ENCODE peak calls at places on chromosomes 6 and 20, in seven cellular contexts. Z is caudate nucleus, U is upper lobe of right lung, F is A549, E is endodermal cell, I is HepG2, J is pancreas. X is an unnamed sample.

GRCh38 chr6:34095741-34096140 is 50.1 kb downstream of the GRM4 start:
- DNase-seq in Z (peak), U (no peak), F (no peak), E (no peak), I (no peak), J (no peak), X (no peak)

GRCh38 chr6:28353981-28354676 is 4.4 kb downstream of the ZKSCAN3 start:
- DNase-seq in Z (no peak), U (peak), F (peak), E (no peak), I (no peak), J (peak), X (peak)

GRCh38 chr6:117546674-117547073 is 55.6 kb downstream of the GOPC start:
- DNase-seq in Z (no peak), U (no peak), F (no peak), E (no peak), I (no peak), J (no peak), X (no peak)

GRCh38 chr20:32539063-32539816 is 45.9 kb downstream of the NOL4L start:
- DNase-seq in Z (no peak), U (no peak), F (no peak), E (no peak), I (no peak), J (no peak), X (no peak)

GRCh38 chr6:119061215-119061614 is 17.2 kb downstream of the FAM184A start:
- DNase-seq in Z (no peak), U (no peak), F (no peak), E (no peak), I (no peak), J (no peak), X (no peak)

GRCh38 chr6:3798211-3798909 is 46.8 kb upstream of the PXDC1 start:
- DNase-seq in Z (no peak), U (no peak), F (no peak), E (no peak), I (no peak), J (no peak), X (no peak)

GRCh38 chr6:163418273-163419029 is 3.9 kb downstream of the QKI start:
- DNase-seq in Z (no peak), U (no peak), F (no peak), E (no peak), I (no peak), J (no peak), X (no peak)

GRCh38 chr6:99424022-99424421 is 1.1 kb downstream of the PNISR start:
- DNase-seq in Z (no peak), U (no peak), F (no peak), E (no peak), I (no peak), J (no peak), X (no peak)

GRCh38 chr20:25271486-25272222 is 23.8 kb downstream of the PYGB start:
- DNase-seq in Z (no peak), U (peak), F (no peak), E (no peak), I (no peak), J (peak), X (no peak)

GRCh38 chr6:75852721-75853120 is 103.7 kb downstream of the MYO6 start:
- DNase-seq in Z (no peak), U (no peak), F (peak), E (no peak), I (no peak), J (no peak), X (no peak)

GRCh38 chr6:49333345-49334120 is 129.5 kb downstream of the MMUT start:
- DNase-seq in Z (no peak), U (no peak), F (no peak), E (no peak), I (no peak), J (no peak), X (peak)

GRCh38 chr6:116265081-116265829 is 11.4 kb upstream of the TSPYL4 start:
- DNase-seq in Z (no peak), U (no peak), F (no peak), E (no peak), I (no peak), J (peak), X (peak)

GRCh38 chr6:88422831-88423230 is 256.7 kb upstream of the CNR1 start:
- DNase-seq in Z (no peak), U (no peak), F (peak), E (peak), I (no peak), J (no peak), X (no peak)

GRCh38 chr20:14631011-14631410 is 293.6 kb upstream of the FLRT3 start:
- DNase-seq in Z (no peak), U (no peak), F (no peak), E (no peak), I (no peak), J (no peak), X (no peak)

GRCh38 chr20:57072184-57072583 is 194.3 kb downstream of the BMP7 start:
- DNase-seq in Z (no peak), U (peak), F (no peak), E (no peak), I (no peak), J (no peak), X (no peak)

GRCh38 chr6:43698584-43699349 is 11.2 kb upstream of the MRPS18A start:
- DNase-seq in Z (no peak), U (no peak), F (peak), E (peak), I (no peak), J (peak), X (no peak)

GRCh38 chr6:3471711-3472110 is 14.9 kb upstream of the SLC22A23 start:
- DNase-seq in Z (no peak), U (no peak), F (no peak), E (peak), I (no peak), J (no peak), X (no peak)

GRCh38 chr20:45320948-45321595 is 13.0 kb upstream of the MATN4 start:
- DNase-seq in Z (no peak), U (peak), F (no peak), E (no peak), I (no peak), J (no peak), X (no peak)

GRCh38 chr20:24681634-24682495 is 212.4 kb downstream of the SYNDIG1 start:
- DNase-seq in Z (no peak), U (peak), F (no peak), E (no peak), I (no peak), J (no peak), X (no peak)

GRCh38 chr6:130453230-130453629 is 87.4 kb downstream of the TMEM200A start:
- DNase-seq in Z (no peak), U (no peak), F (peak), E (no peak), I (no peak), J (no peak), X (no peak)

GRCh38 chr6:150324044-150324443 is 44.8 kb upstream of the IYD start:
- DNase-seq in Z (no peak), U (no peak), F (no peak), E (no peak), I (no peak), J (no peak), X (no peak)

GRCh38 chr20:13458860-13459451 is 179.8 kb downstream of the TASP1 start:
- DNase-seq in Z (no peak), U (no peak), F (peak), E (peak), I (peak), J (no peak), X (no peak)

GRCh38 chr6:149904661-149905370 is 6.9 kb upstream of the RAET1E start:
- DNase-seq in Z (no peak), U (peak), F (no peak), E (peak), I (no peak), J (no peak), X (no peak)

GRCh38 chr6:18447552-18447951 is 60.4 kb downstream of the RNF144B start:
- DNase-seq in Z (no peak), U (no peak), F (no peak), E (no peak), I (no peak), J (no peak), X (no peak)

GRCh38 chr6:34259529-34260069 is 10.8 kb upstream of the SMIM29 start:
- DNase-seq in Z (no peak), U (peak), F (no peak), E (no peak), I (no peak), J (no peak), X (no peak)

GRCh38 chr6:36676142-36677058 is 2.1 kb upstream of the CDKN1A start:
- DNase-seq in Z (no peak), U (no peak), F (no peak), E (peak), I (peak), J (peak), X (no peak)

GRCh38 chr6:15404700-15404980 is 158.8 kb downstream of the JARID2 start:
- DNase-seq in Z (no peak), U (no peak), F (no peak), E (no peak), I (no peak), J (no peak), X (no peak)

GRCh38 chr6:135667694-135668455 is 170.3 kb upstream of the AHI1 start:
- DNase-seq in Z (no peak), U (no peak), F (peak), E (peak), I (no peak), J (no peak), X (no peak)

GRCh38 chr6:150325093-150325772 is 43.6 kb upstream of the IYD start:
- DNase-seq in Z (no peak), U (no peak), F (no peak), E (no peak), I (no peak), J (no peak), X (no peak)

GRCh38 chr20:24027229-24027628 is 38.6 kb upstream of the GGTLC1 start:
- DNase-seq in Z (no peak), U (peak), F (no peak), E (no peak), I (no peak), J (no peak), X (no peak)

GRCh38 chr20:48826064-48826463 is 1.7 kb downstream of the PREX1 start:
- DNase-seq in Z (no peak), U (no peak), F (no peak), E (peak), I (no peak), J (no peak), X (no peak)

GRCh38 chr20:57693670-57694329 is 16.0 kb downstream of the PMEPA1 start:
- DNase-seq in Z (no peak), U (no peak), F (no peak), E (no peak), I (no peak), J (no peak), X (no peak)

GRCh38 chr6:15331143-15331542 is 85.3 kb downstream of the JARID2 start:
- DNase-seq in Z (no peak), U (no peak), F (no peak), E (no peak), I (peak), J (no peak), X (no peak)

GRCh38 chr6:108915258-108915657 is 67.0 kb downstream of the ARMC2 start:
- DNase-seq in Z (no peak), U (no peak), F (no peak), E (no peak), I (no peak), J (no peak), X (no peak)

GRCh38 chr6:110776413-110776812 is 38.9 kb downstream of the CDK19 start:
- DNase-seq in Z (no peak), U (no peak), F (no peak), E (no peak), I (no peak), J (no peak), X (no peak)

GRCh38 chr6:97697450-97697849 is 414.4 kb upstream of the MMS22L start:
- DNase-seq in Z (no peak), U (no peak), F (no peak), E (no peak), I (no peak), J (no peak), X (peak)

GRCh38 chr20:15063077-15063476 is 725.7 kb upstream of the FLRT3 start:
- DNase-seq in Z (no peak), U (no peak), F (no peak), E (no peak), I (no peak), J (no peak), X (no peak)

GRCh38 chr6:135458051-135458450 is 39.5 kb downstream of the AHI1 start:
- DNase-seq in Z (no peak), U (no peak), F (no peak), E (no peak), I (no peak), J (no peak), X (no peak)

GRCh38 chr6:152351742-152352141 is 285.4 kb downstream of the SYNE1 start:
- DNase-seq in Z (no peak), U (no peak), F (no peak), E (no peak), I (no peak), J (no peak), X (no peak)

GRCh38 chr6:152348116-152348515 is 289.0 kb downstream of the SYNE1 start:
- DNase-seq in Z (no peak), U (no peak), F (no peak), E (no peak), I (no peak), J (no peak), X (no peak)

GRCh38 chr6:152353440-152353839 is 283.7 kb downstream of the SYNE1 start:
- DNase-seq in Z (no peak), U (no peak), F (no peak), E (no peak), I (no peak), J (no peak), X (no peak)

GRCh38 chr6:152355166-152355565 is 282.0 kb downstream of the SYNE1 start:
- DNase-seq in Z (no peak), U (no peak), F (no peak), E (no peak), I (no peak), J (no peak), X (no peak)

GRCh38 chr6:152351110-152351509 is 286.1 kb downstream of the SYNE1 start:
- DNase-seq in Z (no peak), U (no peak), F (no peak), E (no peak), I (no peak), J (no peak), X (no peak)
- H3K27ac ChIP-seq in Z (no peak), U (no peak), F (no peak), E (no peak), I (no peak), J (no peak), X (no peak)

GRCh38 chr6:39484276-39484675 is 161.8 kb upstream of the KCNK16 start:
- DNase-seq in Z (no peak), U (no peak), F (no peak), E (no peak), I (no peak), J (no peak), X (no peak)
- H3K27ac ChIP-seq in Z (no peak), U (no peak), F (no peak), E (no peak), I (no peak), J (no peak), X (no peak)

GRCh38 chr6:12504325-12504966 is 212.1 kb upstream of the PHACTR1 start:
- DNase-seq in Z (no peak), U (no peak), F (peak), E (peak), I (peak), J (no peak), X (no peak)

GRCh38 chr6:12508553-12508952 is 208.0 kb upstream of the PHACTR1 start:
- DNase-seq in Z (no peak), U (no peak), F (no peak), E (no peak), I (no peak), J (no peak), X (no peak)

GRCh38 chr6:12507641-12508040 is 208.9 kb upstream of the PHACTR1 start:
- DNase-seq in Z (no peak), U (no peak), F (no peak), E (no peak), I (no peak), J (no peak), X (no peak)

GRCh38 chr6:12506211-12506610 is 210.4 kb upstream of the PHACTR1 start:
- DNase-seq in Z (no peak), U (no peak), F (no peak), E (no peak), I (no peak), J (no peak), X (peak)

GRCh38 chr6:12509060-12509459 is 207.5 kb upstream of the PHACTR1 start:
- DNase-seq in Z (no peak), U (no peak), F (no peak), E (no peak), I (no peak), J (no peak), X (no peak)
- H3K27ac ChIP-seq in Z (no peak), U (no peak), F (no peak), E (no peak), I (no peak), J (no peak), X (no peak)

GRCh38 chr6:66962082-66962481 is 1255.1 kb upstream of the EYS start:
- DNase-seq in Z (no peak), U (no peak), F (no peak), E (no peak), I (no peak), J (no peak), X (no peak)
- H3K27ac ChIP-seq in Z (no peak), U (no peak), F (no peak), E (no peak), I (no peak), J (no peak), X (no peak)

DNA sequence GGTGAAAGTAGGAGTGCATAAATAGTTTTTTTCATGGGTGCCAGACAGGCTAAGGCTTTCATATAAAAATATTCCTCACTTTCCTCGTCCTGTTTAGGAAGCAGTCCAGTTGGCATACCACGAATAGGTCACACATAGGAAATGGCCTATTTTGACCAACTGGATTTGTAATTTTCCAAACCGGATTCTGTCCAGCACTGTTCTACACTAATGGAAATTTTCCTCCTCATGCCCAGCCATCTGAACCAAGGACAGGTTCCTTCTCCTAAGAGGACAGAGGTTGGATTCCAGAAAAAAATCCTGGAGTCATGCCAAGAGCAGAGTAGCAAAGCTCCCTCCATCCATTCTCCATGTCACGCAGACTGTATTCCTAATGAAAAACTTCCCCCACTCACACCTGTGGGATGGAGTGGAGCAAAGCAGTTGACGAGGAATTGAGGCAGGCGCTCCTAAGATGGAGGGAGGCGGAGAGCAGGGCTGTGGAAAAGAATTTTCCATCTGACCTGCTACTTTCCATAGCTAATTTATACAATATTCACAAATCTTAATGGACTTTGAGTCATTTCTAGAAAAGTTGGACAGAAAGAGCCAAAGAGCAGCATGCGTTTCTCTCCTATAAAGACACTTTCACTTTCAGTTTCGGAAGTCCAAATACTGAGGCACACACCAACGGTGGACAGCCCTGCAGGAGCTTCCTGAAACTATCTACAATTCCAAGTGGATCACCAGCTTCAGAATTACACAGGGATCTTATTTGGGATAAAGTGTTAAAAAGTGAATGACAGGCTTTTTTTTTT is 43.3 kb downstream of the PANK2 start:
- DNase-seq in Z (no peak), U (no peak), F (no peak), E (no peak), I (no peak), J (no peak), X (no peak)
- H3K27ac ChIP-seq in Z (peak), U (peak), F (peak), E (no peak), I (no peak), J (no peak), X (no peak)

DNA sequence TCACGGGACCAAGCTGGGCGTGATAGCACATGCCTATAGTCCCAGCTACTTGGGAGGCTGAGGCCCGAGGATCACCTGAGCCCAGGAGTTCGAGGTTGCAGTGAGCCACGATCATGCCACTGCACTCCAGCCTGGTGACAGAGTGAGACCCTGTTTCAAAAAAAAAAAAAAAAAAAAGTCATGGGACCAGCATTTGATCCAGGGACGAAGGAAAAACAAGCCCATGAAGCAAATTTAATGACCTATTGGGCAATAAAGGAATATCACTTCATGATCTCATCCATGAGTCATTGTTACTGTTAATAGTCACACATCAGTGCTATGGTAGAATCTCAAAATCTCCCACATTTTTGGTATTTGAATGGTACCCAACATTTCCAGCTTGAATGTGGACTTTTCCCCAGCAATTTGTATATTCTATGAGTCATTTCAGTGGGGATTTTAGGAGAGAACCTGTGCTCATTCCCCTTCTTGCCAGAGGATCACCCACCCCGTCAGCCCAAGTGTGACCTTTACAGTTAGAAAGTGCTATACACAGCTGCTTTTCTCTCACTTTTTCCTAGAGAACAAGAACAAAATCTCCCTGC is 8.5 kb upstream of the SOD2 start:
- DNase-seq in Z (no peak), U (no peak), F (peak), E (no peak), I (peak), J (no peak), X (peak)
- H3K27ac ChIP-seq in Z (no peak), U (peak), F (peak), E (no peak), I (no peak), J (no peak), X (peak)

GRCh38 chr20:63359937-63360849 is 956 bp downstream of the CHRNA4 start:
- DNase-seq in Z (no peak), U (no peak), F (no peak), E (no peak), I (no peak), J (peak), X (no peak)

GRCh38 chr20:63361507-63362425 is 617 bp upstream of the CHRNA4 start:
- DNase-seq in Z (no peak), U (no peak), F (no peak), E (peak), I (no peak), J (peak), X (no peak)

GRCh38 chr20:63362426-63363009 is 1.4 kb upstream of the CHRNA4 start:
- DNase-seq in Z (no peak), U (no peak), F (no peak), E (no peak), I (no peak), J (peak), X (no peak)

GRCh38 chr20:63359164-63359934 is 1.8 kb downstream of the CHRNA4 start:
- DNase-seq in Z (no peak), U (no peak), F (no peak), E (no peak), I (no peak), J (peak), X (no peak)

GRCh38 chr20:63360850-63361497 is at the start of gene CHRNA4:
- DNase-seq in Z (no peak), U (no peak), F (peak), E (peak), I (no peak), J (peak), X (no peak)
- H3K27ac ChIP-seq in Z (no peak), U (no peak), F (peak), E (no peak), I (no peak), J (no peak), X (no peak)

X was measured in epithelial cell of prostate.